ENCODE peak calls at places on chromosomes 6 and 20, in six cellular contexts. R is heart left ventricle; K is ovary; O is adrenal gland; L is naive thymus-derived CD4-positive, alpha-beta T cell; U is A549. X is an unnamed sample. For H3K4me1, the result is how much of the 10 kb centered on the place peaks cover.

GRCh38 chr6:73798592-73798991 is 102.6 kb downstream of the CD109 start:
- DNase-seq in R (no peak), K (no peak), O (peak), L (no peak), U (peak), X (peak)

GRCh38 chr6:110421749-110422443 is 6.5 kb upstream of the DDO start:
- DNase-seq in R (no peak), K (no peak), O (peak), L (no peak), U (no peak), X (no peak)

GRCh38 chr6:144660545-144660944 is 375.4 kb downstream of the UTRN start:
- DNase-seq in R (no peak), K (no peak), O (no peak), L (no peak), U (no peak), X (no peak)

GRCh38 chr6:123804771-123805540 is 1.3 kb downstream of the NKAIN2 start:
- DNase-seq in R (no peak), K (no peak), O (no peak), L (no peak), U (no peak), X (no peak)

GRCh38 chr6:210778-211177 is 81.5 kb upstream of the DUSP22 start:
- DNase-seq in R (no peak), K (no peak), O (no peak), L (no peak), U (no peak), X (no peak)

GRCh38 chr20:10064611-10065010 is 29.8 kb downstream of the ANKEF1 start:
- DNase-seq in R (no peak), K (no peak), O (no peak), L (no peak), U (no peak), X (no peak)

GRCh38 chr6:155115893-155116570 is 120.9 kb downstream of the TIAM2 start:
- DNase-seq in R (no peak), K (no peak), O (no peak), L (no peak), U (no peak), X (no peak)

GRCh38 chr6:136582702-136583471 is 32.7 kb upstream of the MAP7 start:
- DNase-seq in R (no peak), K (no peak), O (no peak), L (no peak), U (peak), X (no peak)

GRCh38 chr6:32973934-32974333 is 5.5 kb downstream of the BRD2 start:
- DNase-seq in R (no peak), K (no peak), O (no peak), L (peak), U (peak), X (no peak)

GRCh38 chr6:307065-307814 is 15.0 kb downstream of the DUSP22 start:
- DNase-seq in R (no peak), K (no peak), O (no peak), L (no peak), U (no peak), X (no peak)

GRCh38 chr6:16061833-16062232 is 67.1 kb upstream of the MYLIP start:
- DNase-seq in R (no peak), K (no peak), O (no peak), L (no peak), U (no peak), X (no peak)

DNA sequence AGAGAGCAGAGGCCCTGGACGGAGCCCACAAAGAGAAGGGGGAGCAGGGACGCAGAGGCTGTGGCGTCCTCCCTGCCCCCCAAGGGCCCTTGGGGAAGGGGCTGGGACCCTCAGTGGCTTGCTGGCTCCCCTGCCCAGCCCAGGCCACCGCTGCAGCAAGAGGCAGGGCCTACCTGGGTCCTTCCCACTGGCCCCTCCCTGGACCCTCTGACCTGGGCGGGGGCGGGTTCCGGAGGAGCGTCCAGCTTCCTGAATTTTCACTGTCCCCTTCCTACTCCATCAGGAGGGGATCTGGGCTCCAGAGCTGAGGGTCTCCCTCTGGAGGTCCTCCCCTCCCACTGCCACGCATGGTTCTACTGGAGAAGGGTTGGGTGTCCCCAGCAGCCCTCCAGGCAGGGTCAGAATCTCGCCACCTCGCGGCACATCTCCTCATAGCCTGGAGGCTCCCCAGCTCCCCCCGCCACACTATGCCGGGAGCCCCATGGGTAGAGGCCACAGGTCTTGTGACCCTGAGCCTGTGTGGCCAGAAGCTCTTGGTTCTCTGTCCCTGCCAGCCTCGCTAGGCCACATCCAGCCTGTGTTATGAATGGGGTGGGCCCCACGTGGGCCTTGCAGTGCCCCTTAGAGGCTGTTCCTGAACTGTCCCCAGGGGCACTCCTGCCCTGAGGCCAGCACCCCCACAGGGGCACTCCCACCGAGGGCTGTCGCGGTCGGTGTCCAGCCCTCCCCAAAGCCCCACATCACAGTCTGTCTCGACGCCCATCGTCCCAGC is 1.0 kb upstream of the SOX18 start:
- DNase-seq in R (no peak), K (no peak), O (no peak), L (no peak), U (no peak), X (peak)
- H3K4me1 ChIP-seq in R (under half), K (under half), O (under half), L (under half), U (under half), X (under half)

GRCh38 chr20:45037635-45038034 is 63.3 kb downstream of the KCNS1 start:
- DNase-seq in R (no peak), K (no peak), O (no peak), L (no peak), U (no peak), X (no peak)
- H3K4me1 ChIP-seq in R (under half), K (under half), O (under half), L (under half), U (under half), X (under half)

GRCh38 chr6:52504778-52505127 is 72.1 kb downstream of the TRAM2 start:
- DNase-seq in R (no peak), K (no peak), O (no peak), L (no peak), U (no peak), X (no peak)
- H3K4me1 ChIP-seq in R (half or more), K (under half), O (under half), L (under half), U (under half), X (under half)

GRCh38 chr20:31341470-31341869 is 26.9 kb upstream of the DEFB118 start:
- DNase-seq in R (no peak), K (no peak), O (no peak), L (no peak), U (no peak), X (no peak)
- H3K4me1 ChIP-seq in R (under half), K (under half), O (under half), L (under half), U (under half), X (under half)

DNA sequence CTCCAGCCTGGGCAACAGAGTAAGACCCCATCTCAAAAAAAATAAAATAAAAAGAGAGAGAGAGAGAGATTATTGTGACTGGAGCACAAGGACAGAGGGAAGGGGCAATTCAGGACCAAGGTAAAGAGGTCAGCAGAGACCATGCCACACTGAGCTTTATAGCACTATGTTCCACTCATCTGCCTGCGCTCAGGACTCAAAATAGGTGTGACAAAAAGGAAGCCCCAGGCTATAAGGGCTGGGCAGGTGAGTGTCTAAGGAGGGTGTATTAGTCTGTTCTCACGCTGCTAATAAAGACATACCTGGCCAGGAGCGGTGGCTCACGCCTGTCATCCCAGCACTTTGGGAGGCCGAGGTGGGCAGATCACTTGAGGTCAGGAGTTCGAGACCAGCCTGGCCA is 23.1 kb upstream of the SRSF6 start:
- DNase-seq in R (no peak), K (no peak), O (no peak), L (no peak), U (no peak), X (no peak)
- H3K4me1 ChIP-seq in R (under half), K (under half), O (under half), L (under half), U (under half), X (under half)

DNA sequence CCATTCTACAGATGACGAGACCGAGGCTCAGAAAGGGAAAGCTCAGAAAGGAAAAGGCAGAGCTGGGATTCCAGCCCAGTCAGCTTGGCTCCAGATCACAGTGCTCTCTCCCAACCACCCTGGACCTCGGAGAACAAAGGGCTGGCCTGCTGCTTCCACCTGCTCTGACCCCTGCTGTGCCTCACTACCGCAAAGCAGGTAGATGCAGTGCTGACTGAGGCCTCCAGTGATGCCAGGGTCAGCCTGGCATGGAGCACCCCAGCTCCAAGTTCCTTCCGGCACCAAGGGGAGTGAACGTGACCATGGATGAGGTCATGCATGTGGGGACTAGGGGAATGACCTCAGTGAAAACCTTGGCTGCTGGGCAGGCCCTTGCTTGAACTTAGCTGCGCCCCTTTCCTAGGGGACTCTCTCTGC is 20.7 kb upstream of the TLDC2 start:
- DNase-seq in R (no peak), K (no peak), O (peak), L (no peak), U (no peak), X (no peak)
- H3K4me1 ChIP-seq in R (half or more), K (under half), O (half or more), L (under half), U (under half), X (under half)

GRCh38 chr6:108619431-108620197 is 58.9 kb downstream of the FOXO3 start:
- DNase-seq in R (no peak), K (no peak), O (no peak), L (no peak), U (no peak), X (no peak)
- H3K4me1 ChIP-seq in R (half or more), K (under half), O (half or more), L (under half), U (under half), X (under half)

GRCh38 chr6:63526931-63527330 is 45.3 kb upstream of the LOC128125822 start:
- DNase-seq in R (no peak), K (no peak), O (no peak), L (no peak), U (no peak), X (no peak)
- H3K4me1 ChIP-seq in R (under half), K (under half), O (under half), L (under half), U (half or more), X (under half)

DNA sequence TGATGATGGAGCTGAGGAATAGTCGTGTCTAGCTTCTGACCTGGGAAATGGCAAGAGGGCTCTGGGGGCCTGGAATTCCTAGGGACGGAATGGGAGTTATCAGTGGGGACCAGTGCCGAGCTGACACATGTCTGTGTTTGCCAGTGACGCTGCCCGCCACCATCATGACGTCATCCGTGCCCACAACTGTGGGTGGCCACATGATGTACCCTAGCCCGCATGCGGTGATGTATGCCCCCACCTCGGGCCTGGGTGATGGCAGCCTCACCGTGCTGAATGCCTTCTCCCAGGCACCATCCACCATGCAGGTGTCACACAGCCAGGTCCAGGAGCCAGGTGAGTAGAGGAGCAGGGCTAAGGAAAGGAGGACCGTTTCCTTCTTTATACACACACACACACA is 3.8 kb upstream of the CUL9 start:
- DNase-seq in R (no peak), K (no peak), O (no peak), L (no peak), U (no peak), X (no peak)
- H3K4me1 ChIP-seq in R (under half), K (under half), O (under half), L (under half), U (under half), X (under half)

X was measured in H9.